ENCODE peak calls at places on chromosomes 12 and 14, in eight cellular contexts. J, D, L, M, H, Y, A and V are unnamed samples.

GRCh38 chr12:51269174-51270066 is 795 bp downstream of the SMAGP start:
- DNase-seq in M (peak), J (peak), Y (peak), A (no peak), H (peak), D (peak), L (peak), V (peak)

GRCh38 chr12:34347367-34347766 is 325.1 kb downstream of the ALG10 start:
- DNase-seq in M (no peak), D (no peak), L (no peak), J (no peak), H (peak), Y (no peak), A (no peak), V (no peak)

GRCh38 chr14:89040438-89041244 is 216.2 kb downstream of the TTC8 start:
- DNase-seq in Y (peak), A (peak), M (peak), H (peak), D (peak), L (peak), J (peak), V (peak)

GRCh38 chr12:126182619-126183236 is 1117.5 kb downstream of the AACS start:
- DNase-seq in J (no peak), M (peak), Y (peak), H (no peak), D (no peak), A (no peak), L (no peak), V (no peak)

GRCh38 chr14:63551338-63551737 is 8.2 kb upstream of the PPP2R5E start:
- DNase-seq in L (peak), J (no peak), Y (no peak), D (no peak), H (no peak), M (peak), A (no peak), V (no peak)

GRCh38 chr14:98321838-98322237 is 950.2 kb downstream of the BCL11B start:
- DNase-seq in A (no peak), M (no peak), J (no peak), H (no peak), Y (no peak), L (no peak), D (no peak), V (no peak)

GRCh38 chr12:107027304-107028053 is 40.5 kb upstream of the MTERF2 start:
- DNase-seq in D (no peak), L (peak), J (no peak), Y (peak), M (peak), A (no peak), H (no peak), V (no peak)

GRCh38 chr12:108701779-108702435 is 29.4 kb downstream of the CORO1C start:
- DNase-seq in J (no peak), Y (no peak), H (no peak), D (no peak), L (peak), A (no peak), M (no peak), V (no peak)

GRCh38 chr12:74349925-74350324 is 187.7 kb upstream of the ATXN7L3B start:
- DNase-seq in J (no peak), Y (no peak), A (no peak), L (no peak), M (peak), H (no peak), D (no peak), V (no peak)

GRCh38 chr14:85607571-85608219 is 77.8 kb downstream of the FLRT2 start:
- DNase-seq in L (peak), H (no peak), M (peak), A (no peak), Y (no peak), J (no peak), D (no peak), V (no peak)

GRCh38 chr14:101183376-101184103 is 280.0 kb upstream of the RTL1 start:
- DNase-seq in L (no peak), J (no peak), M (no peak), D (no peak), A (no peak), Y (peak), H (peak), V (no peak)

GRCh38 chr12:89848732-89849131 is 140.1 kb upstream of the ATP2B1 start:
- DNase-seq in H (no peak), D (peak), M (no peak), A (no peak), L (no peak), J (no peak), Y (no peak), V (no peak)

GRCh38 chr14:64082837-64083236 is 211.3 kb downstream of the ESR2 start:
- DNase-seq in A (no peak), L (peak), D (no peak), J (no peak), M (no peak), H (no peak), Y (no peak), V (no peak)